ENCODE peak calls at places on chromosomes 11 and 22, in nine cellular contexts. U is mesendoderm; G is CD4-positive, alpha-beta memory T cell; X is HepG2; J is mammary epithelial cell; P is small intestine; V is Peyer's patch; L is neural progenitor cell; Y is heart left ventricle. R is an unnamed sample.
A peak's percentile ranks its signal among the peaks of the same experiment; 100 is the strongest.

GRCh38 chr11:47394322-47395224 is 13.8 kb upstream of the SLC39A13 start:
- DNase-seq in U (no peak), G (peak; percentile 36), X (peak; percentile 38), J (no peak), P (no peak), V (peak; percentile 47), L (peak; percentile 2), Y (peak; percentile 73), R (no peak)

GRCh38 chr11:132520199-132520598 is 1012.1 kb downstream of the OPCML start:
- DNase-seq in U (no peak), G (no peak), X (no peak), J (no peak), P (no peak), V (no peak), L (no peak), Y (no peak), R (no peak)

GRCh38 chr11:115207166-115207591 is 297.0 kb downstream of the CADM1 start:
- DNase-seq in U (peak; percentile 68), G (no peak), X (peak; percentile 89), J (no peak), P (peak; percentile 5), V (no peak), L (peak; percentile 50), Y (no peak), R (no peak)

GRCh38 chr11:10909141-10909883 is 51.5 kb upstream of the ZBED5 start:
- DNase-seq in U (no peak), G (no peak), X (no peak), J (peak; percentile 69), P (no peak), V (no peak), L (no peak), Y (no peak), R (peak; percentile 53)

GRCh38 chr11:61552108-61552635 is 28.7 kb downstream of the SYT7 start:
- DNase-seq in U (no peak), G (no peak), X (no peak), J (no peak), P (no peak), V (no peak), L (no peak), Y (peak; percentile 62), R (no peak)

GRCh38 chr11:13225058-13226001 is 52.3 kb upstream of the BMAL1 start:
- DNase-seq in U (no peak), G (no peak), X (no peak), J (no peak), P (no peak), V (no peak), L (no peak), Y (no peak), R (no peak)

GRCh38 chr11:5600374-5600851 is 4.0 kb downstream of the TRIM6 start:
- DNase-seq in U (peak; percentile 95), G (peak; percentile 54), X (peak; percentile 63), J (no peak), P (peak; percentile 68), V (peak; percentile 56), L (peak; percentile 90), Y (peak; percentile 65), R (no peak)

GRCh38 chr11:20337526-20338154 is 25.9 kb upstream of the HTATIP2 start:
- DNase-seq in U (peak; percentile 59), G (no peak), X (peak; percentile 18), J (peak; percentile 8), P (no peak), V (no peak), L (peak; percentile 81), Y (no peak), R (no peak)

GRCh38 chr11:17906436-17906835 is 106.4 kb downstream of the SERGEF start:
- DNase-seq in U (peak; percentile 74), G (no peak), X (no peak), J (no peak), P (no peak), V (no peak), L (peak; percentile 75), Y (no peak), R (no peak)

GRCh38 chr11:65558002-65558784 is at the start of gene LTBP3:
- DNase-seq in U (peak; percentile 71), G (no peak), X (peak; percentile 68), J (peak; percentile 77), P (peak; percentile 61), V (peak; percentile 75), L (peak; percentile 69), Y (peak; percentile 85), R (no peak)
- H3K27ac ChIP-seq in U (peak within 1 kb of the TSS; percentile 38), G (peak within 1 kb of the TSS; percentile 70), X (peak within 1 kb of the TSS; percentile 94), J (peak within 1 kb of the TSS; percentile 56), P (peak within 1 kb of the TSS; percentile 92), V (peak within 1 kb of the TSS; percentile 87), L (no peak within 1 kb of the TSS), Y (peak within 1 kb of the TSS; percentile 96), R (no peak within 1 kb of the TSS)

GRCh38 chr22:39254789-39255298 is 10.1 kb upstream of the PDGFB start:
- DNase-seq in U (no peak), G (peak; percentile 21), X (no peak), J (peak; percentile 74), P (no peak), V (no peak), L (no peak), Y (peak; percentile 71), R (no peak)

GRCh38 chr22:39255449-39256185 is 10.8 kb upstream of the PDGFB start:
- DNase-seq in U (no peak), G (no peak), X (no peak), J (no peak), P (no peak), V (no peak), L (no peak), Y (no peak), R (no peak)

GRCh38 chr22:39252461-39253391 is 7.9 kb upstream of the PDGFB start:
- DNase-seq in U (peak; percentile 71), G (no peak), X (no peak), J (no peak), P (no peak), V (no peak), L (no peak), Y (no peak), R (no peak)

GRCh38 chr22:39253427-39254070 is 8.8 kb upstream of the PDGFB start:
- DNase-seq in U (peak; percentile 86), G (no peak), X (no peak), J (peak; percentile 82), P (peak; percentile 63), V (peak; percentile 68), L (no peak), Y (peak; percentile 82), R (peak; percentile 65)

DNA sequence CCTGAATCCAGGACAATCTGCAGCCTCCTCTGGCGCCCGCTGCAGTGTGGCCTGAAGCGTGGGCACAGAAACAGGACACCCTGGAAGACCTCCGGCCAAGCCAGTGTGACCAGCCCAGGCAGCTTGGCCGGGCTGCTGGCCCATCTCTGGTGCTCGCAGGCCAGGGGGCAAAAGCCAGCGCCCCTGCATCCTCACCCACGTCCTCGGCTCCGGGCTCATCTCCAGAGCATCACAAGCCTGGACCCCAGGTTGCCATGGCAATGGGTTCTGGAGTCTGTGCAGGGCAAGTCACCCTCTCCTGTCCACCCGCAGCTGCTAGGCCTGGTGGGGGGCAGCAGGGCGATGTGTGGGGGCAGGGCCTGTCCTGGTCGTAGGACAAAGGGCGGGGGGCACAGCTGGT is 9.3 kb upstream of the PDGFB start:
- DNase-seq in U (no peak), G (no peak), X (no peak), J (no peak), P (no peak), V (no peak), L (no peak), Y (no peak), R (no peak)
- H3K27ac ChIP-seq in U (no peak overlapping the region), G (no peak overlapping the region), X (no peak overlapping the region), J (no peak overlapping the region), P (peak overlapping the region; percentile 22), V (no peak overlapping the region), L (no peak overlapping the region), Y (peak overlapping the region; percentile 62), R (peak overlapping the region; percentile 95)

GRCh38 chr22:40240671-40241070 is 62.9 kb downstream of the TNRC6B start:
- DNase-seq in U (no peak), G (no peak), X (no peak), J (peak; percentile 45), P (no peak), V (no peak), L (no peak), Y (no peak), R (no peak)

GRCh38 chr22:40238425-40239344 is 61.0 kb downstream of the TNRC6B start:
- DNase-seq in U (no peak), G (no peak), X (no peak), J (peak; percentile 87), P (no peak), V (no peak), L (no peak), Y (no peak), R (peak; percentile 70)

GRCh38 chr22:40240160-40240559 is 62.4 kb downstream of the TNRC6B start:
- DNase-seq in U (no peak), G (no peak), X (no peak), J (no peak), P (no peak), V (no peak), L (peak; percentile 75), Y (no peak), R (no peak)

GRCh38 chr22:40237788-40238424 is 60.2 kb downstream of the TNRC6B start:
- DNase-seq in U (no peak), G (no peak), X (no peak), J (no peak), P (no peak), V (no peak), L (no peak), Y (no peak), R (no peak)

DNA sequence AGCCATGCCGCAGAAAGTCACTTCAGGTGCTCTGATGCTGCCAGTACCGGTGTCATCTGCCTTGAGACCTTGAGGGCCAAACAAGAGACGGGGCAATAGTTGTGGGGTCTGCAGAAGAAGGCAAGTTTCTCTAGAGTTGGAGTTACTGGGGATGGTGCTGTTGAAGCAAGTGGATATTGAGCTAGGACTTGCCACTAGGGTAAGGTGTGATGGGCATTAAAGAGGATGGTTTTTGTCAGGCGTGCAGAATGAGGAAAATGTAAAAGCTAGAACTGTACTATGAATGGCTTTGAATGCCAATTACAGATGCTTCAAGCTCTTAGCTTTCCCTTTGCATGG is 61.6 kb downstream of the TNRC6B start:
- DNase-seq in U (no peak), G (no peak), X (no peak), J (no peak), P (no peak), V (no peak), L (no peak), Y (no peak), R (no peak)
- H3K27ac ChIP-seq in U (no peak overlapping the region), G (no peak overlapping the region), X (no peak overlapping the region), J (peak overlapping the region; percentile 70), P (no peak overlapping the region), V (no peak overlapping the region), L (no peak overlapping the region), Y (no peak overlapping the region), R (no peak overlapping the region)

DNA sequence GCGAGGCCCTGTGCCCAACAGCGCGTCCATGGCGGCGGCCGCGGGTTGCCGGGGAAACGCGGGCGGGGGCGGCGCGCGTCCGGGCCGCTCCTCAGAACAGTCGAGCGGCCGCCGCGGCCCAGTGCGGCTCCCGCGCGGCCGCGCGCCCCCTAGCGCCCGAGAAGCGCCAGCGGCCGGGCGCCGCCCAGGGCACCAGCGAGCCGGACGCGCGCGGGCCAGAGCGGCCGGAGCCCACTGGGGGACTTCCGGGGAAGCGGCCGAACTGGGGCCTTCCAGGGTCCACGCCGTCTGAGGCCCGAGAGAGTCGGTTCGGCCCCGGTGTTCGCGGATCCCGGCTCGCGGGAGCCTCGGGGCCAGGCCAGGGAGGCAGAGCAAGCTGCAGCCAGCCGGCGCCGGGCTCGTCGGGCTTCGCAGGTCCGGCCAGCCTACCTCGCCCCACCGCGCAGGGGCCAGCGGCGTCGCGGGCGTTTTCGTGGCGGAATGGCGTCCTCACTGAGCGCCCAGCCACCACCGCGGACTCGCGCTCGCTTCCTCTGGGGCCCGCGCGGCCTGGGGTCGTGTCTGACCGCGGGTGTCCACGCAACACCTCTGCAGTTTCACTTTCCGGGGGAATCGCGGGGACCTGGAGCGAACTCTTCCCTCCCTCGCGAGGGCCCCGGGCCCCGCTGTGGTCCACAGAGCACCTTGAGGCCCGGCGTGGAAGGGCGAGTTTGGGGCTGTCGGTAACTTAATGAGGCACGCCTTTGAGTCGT is at the start of gene DENND6B:
- DNase-seq in U (peak; percentile 78), G (peak; percentile 57), X (peak; percentile 45), J (peak; percentile 64), P (peak; percentile 75), V (peak; percentile 89), L (peak; percentile 96), Y (peak; percentile 88), R (peak; percentile 50)
- H3K27ac ChIP-seq in U (peak within 1 kb of the TSS; percentile 42), G (peak within 1 kb of the TSS; percentile 51), X (peak within 1 kb of the TSS; percentile 77), J (peak within 1 kb of the TSS; percentile 54), P (peak within 1 kb of the TSS; percentile 94), V (peak within 1 kb of the TSS; percentile 88), L (no peak within 1 kb of the TSS), Y (peak within 1 kb of the TSS; percentile 89), R (peak within 1 kb of the TSS; percentile 64)